ENCODE peak calls at places on chromosomes 11 and 22, in seven cellular contexts. One of them, this sample, is unnamed.

GRCh38 chr22:46453006-46453828 is 84.2 kb downstream of the CELSR1 start:
- DNase-seq in HS-5: no peak
- DNase-seq in stimulated activated CD4-positive, alpha-beta T cell treated with anti-CD3 and anti-CD28 coated beads, Interleukin-15, amount 100 ng/mL, for 1 hour: no peak
- DNase-seq in activated CD4-positive, alpha-beta T cell treated with anti-CD3 and anti-CD28 coated beads for 36 hours: no peak
- DNase-seq in WTC11: no peak
- DNase-seq in GM12892: no peak
- DNase-seq in globus pallidus: no peak
- DNase-seq in this sample: no peak

GRCh38 chr11:3091081-3091845 is 34.0 kb upstream of the CARS1 start:
- DNase-seq in GM12892: no peak
- DNase-seq in WTC11: no peak
- DNase-seq in stimulated activated CD4-positive, alpha-beta T cell treated with anti-CD3 and anti-CD28 coated beads, Interleukin-15, amount 100 ng/mL, for 1 hour: no peak
- DNase-seq in activated CD4-positive, alpha-beta T cell treated with anti-CD3 and anti-CD28 coated beads for 36 hours: no peak
- DNase-seq in HS-5: no peak
- DNase-seq in globus pallidus: no peak
- DNase-seq in this sample: no peak

GRCh38 chr22:49567894-49568750 is 259.6 kb downstream of the BRD1 start:
- DNase-seq in activated CD4-positive, alpha-beta T cell treated with anti-CD3 and anti-CD28 coated beads for 36 hours: no peak
- DNase-seq in HS-5: no peak
- DNase-seq in GM12892: no peak
- DNase-seq in globus pallidus: no peak
- DNase-seq in WTC11: no peak
- DNase-seq in stimulated activated CD4-positive, alpha-beta T cell treated with anti-CD3 and anti-CD28 coated beads, Interleukin-15, amount 100 ng/mL, for 1 hour: no peak
- DNase-seq in this sample: no peak

GRCh38 chr11:106249857-106250256 is 172.4 kb downstream of the AASDHPPT start:
- DNase-seq in globus pallidus: no peak
- DNase-seq in HS-5: no peak
- DNase-seq in WTC11: no peak
- DNase-seq in activated CD4-positive, alpha-beta T cell treated with anti-CD3 and anti-CD28 coated beads for 36 hours: no peak
- DNase-seq in stimulated activated CD4-positive, alpha-beta T cell treated with anti-CD3 and anti-CD28 coated beads, Interleukin-15, amount 100 ng/mL, for 1 hour: no peak
- DNase-seq in GM12892: no peak
- DNase-seq in this sample: no peak

GRCh38 chr11:6315811-6316425 is 4.4 kb downstream of the CAVIN3 start:
- DNase-seq in WTC11: peak
- DNase-seq in activated CD4-positive, alpha-beta T cell treated with anti-CD3 and anti-CD28 coated beads for 36 hours: peak
- DNase-seq in GM12892: peak
- DNase-seq in stimulated activated CD4-positive, alpha-beta T cell treated with anti-CD3 and anti-CD28 coated beads, Interleukin-15, amount 100 ng/mL, for 1 hour: no peak
- DNase-seq in globus pallidus: peak
- DNase-seq in HS-5: no peak
- DNase-seq in this sample: peak

GRCh38 chr11:31798057-31799035 is 12.8 kb downstream of the PAX6 start:
- DNase-seq in globus pallidus: no peak
- DNase-seq in stimulated activated CD4-positive, alpha-beta T cell treated with anti-CD3 and anti-CD28 coated beads, Interleukin-15, amount 100 ng/mL, for 1 hour: no peak
- DNase-seq in HS-5: no peak
- DNase-seq in GM12892: no peak
- DNase-seq in activated CD4-positive, alpha-beta T cell treated with anti-CD3 and anti-CD28 coated beads for 36 hours: peak
- DNase-seq in WTC11: peak
- DNase-seq in this sample: no peak

GRCh38 chr22:44362249-44363040 is 49.7 kb upstream of the SHISAL1 start:
- DNase-seq in globus pallidus: no peak
- DNase-seq in WTC11: no peak
- DNase-seq in GM12892: no peak
- DNase-seq in stimulated activated CD4-positive, alpha-beta T cell treated with anti-CD3 and anti-CD28 coated beads, Interleukin-15, amount 100 ng/mL, for 1 hour: no peak
- DNase-seq in activated CD4-positive, alpha-beta T cell treated with anti-CD3 and anti-CD28 coated beads for 36 hours: no peak
- DNase-seq in HS-5: no peak
- DNase-seq in this sample: no peak

GRCh38 chr11:12376259-12376971 is 956 bp upstream of the PARVA start:
- DNase-seq in HS-5: no peak
- DNase-seq in activated CD4-positive, alpha-beta T cell treated with anti-CD3 and anti-CD28 coated beads for 36 hours: no peak
- DNase-seq in stimulated activated CD4-positive, alpha-beta T cell treated with anti-CD3 and anti-CD28 coated beads, Interleukin-15, amount 100 ng/mL, for 1 hour: no peak
- DNase-seq in GM12892: no peak
- DNase-seq in WTC11: no peak
- DNase-seq in globus pallidus: no peak
- DNase-seq in this sample: no peak

GRCh38 chr11:34583818-34584217 is 37.1 kb upstream of the EHF start:
- DNase-seq in activated CD4-positive, alpha-beta T cell treated with anti-CD3 and anti-CD28 coated beads for 36 hours: no peak
- DNase-seq in stimulated activated CD4-positive, alpha-beta T cell treated with anti-CD3 and anti-CD28 coated beads, Interleukin-15, amount 100 ng/mL, for 1 hour: no peak
- DNase-seq in globus pallidus: no peak
- DNase-seq in GM12892: no peak
- DNase-seq in WTC11: no peak
- DNase-seq in HS-5: no peak
- DNase-seq in this sample: no peak

GRCh38 chr11:2305862-2306823 is 4.3 kb downstream of the TSPAN32 start:
- DNase-seq in GM12892: no peak
- DNase-seq in activated CD4-positive, alpha-beta T cell treated with anti-CD3 and anti-CD28 coated beads for 36 hours: peak
- DNase-seq in WTC11: no peak
- DNase-seq in HS-5: no peak
- DNase-seq in globus pallidus: no peak
- DNase-seq in stimulated activated CD4-positive, alpha-beta T cell treated with anti-CD3 and anti-CD28 coated beads, Interleukin-15, amount 100 ng/mL, for 1 hour: no peak
- DNase-seq in this sample: no peak

GRCh38 chr22:46865052-46865434 is 102.6 kb downstream of the TBC1D22A start:
- DNase-seq in HS-5: no peak
- DNase-seq in activated CD4-positive, alpha-beta T cell treated with anti-CD3 and anti-CD28 coated beads for 36 hours: no peak
- DNase-seq in WTC11: no peak
- DNase-seq in GM12892: no peak
- DNase-seq in stimulated activated CD4-positive, alpha-beta T cell treated with anti-CD3 and anti-CD28 coated beads, Interleukin-15, amount 100 ng/mL, for 1 hour: no peak
- DNase-seq in globus pallidus: no peak
- DNase-seq in this sample: no peak

GRCh38 chr11:2384723-2385041 is 7.6 kb downstream of the CD81 start:
- DNase-seq in activated CD4-positive, alpha-beta T cell treated with anti-CD3 and anti-CD28 coated beads for 36 hours: no peak
- DNase-seq in HS-5: no peak
- DNase-seq in globus pallidus: no peak
- DNase-seq in WTC11: no peak
- DNase-seq in stimulated activated CD4-positive, alpha-beta T cell treated with anti-CD3 and anti-CD28 coated beads, Interleukin-15, amount 100 ng/mL, for 1 hour: no peak
- DNase-seq in GM12892: no peak
- DNase-seq in this sample: no peak

GRCh38 chr11:64620286-64620962 is 29.4 kb downstream of the SLC22A12 start:
- DNase-seq in HS-5: no peak
- DNase-seq in globus pallidus: no peak
- DNase-seq in activated CD4-positive, alpha-beta T cell treated with anti-CD3 and anti-CD28 coated beads for 36 hours: no peak
- DNase-seq in stimulated activated CD4-positive, alpha-beta T cell treated with anti-CD3 and anti-CD28 coated beads, Interleukin-15, amount 100 ng/mL, for 1 hour: no peak
- DNase-seq in WTC11: no peak
- DNase-seq in GM12892: no peak
- DNase-seq in this sample: peak

GRCh38 chr22:44497218-44497903 is 672 bp downstream of the RTL6 start:
- DNase-seq in WTC11: peak
- DNase-seq in activated CD4-positive, alpha-beta T cell treated with anti-CD3 and anti-CD28 coated beads for 36 hours: no peak
- DNase-seq in HS-5: no peak
- DNase-seq in globus pallidus: peak
- DNase-seq in GM12892: no peak
- DNase-seq in stimulated activated CD4-positive, alpha-beta T cell treated with anti-CD3 and anti-CD28 coated beads, Interleukin-15, amount 100 ng/mL, for 1 hour: no peak
- DNase-seq in this sample: no peak

GRCh38 chr22:46829140-46829891 is 66.9 kb downstream of the TBC1D22A start:
- DNase-seq in activated CD4-positive, alpha-beta T cell treated with anti-CD3 and anti-CD28 coated beads for 36 hours: no peak
- DNase-seq in globus pallidus: no peak
- DNase-seq in GM12892: no peak
- DNase-seq in stimulated activated CD4-positive, alpha-beta T cell treated with anti-CD3 and anti-CD28 coated beads, Interleukin-15, amount 100 ng/mL, for 1 hour: no peak
- DNase-seq in WTC11: no peak
- DNase-seq in HS-5: peak
- DNase-seq in this sample: no peak

GRCh38 chr11:108871152-108871551 is 206.3 kb downstream of the DDX10 start:
- DNase-seq in WTC11: peak
- DNase-seq in stimulated activated CD4-positive, alpha-beta T cell treated with anti-CD3 and anti-CD28 coated beads, Interleukin-15, amount 100 ng/mL, for 1 hour: no peak
- DNase-seq in activated CD4-positive, alpha-beta T cell treated with anti-CD3 and anti-CD28 coated beads for 36 hours: peak
- DNase-seq in GM12892: no peak
- DNase-seq in HS-5: no peak
- DNase-seq in globus pallidus: no peak
- DNase-seq in this sample: peak

GRCh38 chr11:109864834-109865557 is 228.2 kb upstream of the ZC3H12C start:
- DNase-seq in globus pallidus: no peak
- DNase-seq in WTC11: no peak
- DNase-seq in stimulated activated CD4-positive, alpha-beta T cell treated with anti-CD3 and anti-CD28 coated beads, Interleukin-15, amount 100 ng/mL, for 1 hour: no peak
- DNase-seq in GM12892: peak
- DNase-seq in HS-5: no peak
- DNase-seq in activated CD4-positive, alpha-beta T cell treated with anti-CD3 and anti-CD28 coated beads for 36 hours: no peak
- DNase-seq in this sample: no peak

GRCh38 chr11:83319346-83319745 is 33.2 kb upstream of the CCDC90B start:
- DNase-seq in activated CD4-positive, alpha-beta T cell treated with anti-CD3 and anti-CD28 coated beads for 36 hours: no peak
- DNase-seq in WTC11: no peak
- DNase-seq in GM12892: no peak
- DNase-seq in stimulated activated CD4-positive, alpha-beta T cell treated with anti-CD3 and anti-CD28 coated beads, Interleukin-15, amount 100 ng/mL, for 1 hour: no peak
- DNase-seq in HS-5: no peak
- DNase-seq in globus pallidus: no peak
- DNase-seq in this sample: no peak

GRCh38 chr11:44527476-44527875 is 38.0 kb upstream of the CD82 start:
- DNase-seq in stimulated activated CD4-positive, alpha-beta T cell treated with anti-CD3 and anti-CD28 coated beads, Interleukin-15, amount 100 ng/mL, for 1 hour: no peak
- DNase-seq in activated CD4-positive, alpha-beta T cell treated with anti-CD3 and anti-CD28 coated beads for 36 hours: no peak
- DNase-seq in HS-5: no peak
- DNase-seq in GM12892: no peak
- DNase-seq in globus pallidus: no peak
- DNase-seq in WTC11: no peak
- DNase-seq in this sample: no peak

GRCh38 chr22:40420341-40421081 is 50.1 kb downstream of the SGSM3 start:
- DNase-seq in activated CD4-positive, alpha-beta T cell treated with anti-CD3 and anti-CD28 coated beads for 36 hours: no peak
- DNase-seq in globus pallidus: no peak
- DNase-seq in stimulated activated CD4-positive, alpha-beta T cell treated with anti-CD3 and anti-CD28 coated beads, Interleukin-15, amount 100 ng/mL, for 1 hour: no peak
- DNase-seq in HS-5: no peak
- DNase-seq in WTC11: no peak
- DNase-seq in GM12892: no peak
- DNase-seq in this sample: no peak

GRCh38 chr22:17842386-17842785 is 68.1 kb upstream of the BID start:
- DNase-seq in WTC11: no peak
- DNase-seq in stimulated activated CD4-positive, alpha-beta T cell treated with anti-CD3 and anti-CD28 coated beads, Interleukin-15, amount 100 ng/mL, for 1 hour: no peak
- DNase-seq in GM12892: no peak
- DNase-seq in globus pallidus: no peak
- DNase-seq in activated CD4-positive, alpha-beta T cell treated with anti-CD3 and anti-CD28 coated beads for 36 hours: peak
- DNase-seq in HS-5: no peak
- DNase-seq in this sample: no peak

GRCh38 chr22:26610983-26611382 is 6.8 kb downstream of the CRYBB1 start:
- DNase-seq in activated CD4-positive, alpha-beta T cell treated with anti-CD3 and anti-CD28 coated beads for 36 hours: peak
- DNase-seq in GM12892: no peak
- DNase-seq in WTC11: no peak
- DNase-seq in globus pallidus: no peak
- DNase-seq in HS-5: peak
- DNase-seq in stimulated activated CD4-positive, alpha-beta T cell treated with anti-CD3 and anti-CD28 coated beads, Interleukin-15, amount 100 ng/mL, for 1 hour: no peak
- DNase-seq in this sample: no peak

GRCh38 chr11:102276302-102277182 is 40.7 kb upstream of the BIRC3 start:
- DNase-seq in HS-5: peak
- DNase-seq in stimulated activated CD4-positive, alpha-beta T cell treated with anti-CD3 and anti-CD28 coated beads, Interleukin-15, amount 100 ng/mL, for 1 hour: no peak
- DNase-seq in GM12892: no peak
- DNase-seq in activated CD4-positive, alpha-beta T cell treated with anti-CD3 and anti-CD28 coated beads for 36 hours: no peak
- DNase-seq in WTC11: no peak
- DNase-seq in globus pallidus: no peak
- DNase-seq in this sample: peak

GRCh38 chr11:73323464-73323863 is 15.4 kb downstream of the ARHGEF17 start:
- DNase-seq in globus pallidus: no peak
- DNase-seq in GM12892: no peak
- DNase-seq in activated CD4-positive, alpha-beta T cell treated with anti-CD3 and anti-CD28 coated beads for 36 hours: no peak
- DNase-seq in WTC11: peak
- DNase-seq in stimulated activated CD4-positive, alpha-beta T cell treated with anti-CD3 and anti-CD28 coated beads, Interleukin-15, amount 100 ng/mL, for 1 hour: no peak
- DNase-seq in HS-5: no peak
- DNase-seq in this sample: peak

GRCh38 chr11:125299061-125299616 is 134.6 kb downstream of the PKNOX2 start:
- DNase-seq in globus pallidus: no peak
- DNase-seq in HS-5: no peak
- DNase-seq in WTC11: no peak
- DNase-seq in stimulated activated CD4-positive, alpha-beta T cell treated with anti-CD3 and anti-CD28 coated beads, Interleukin-15, amount 100 ng/mL, for 1 hour: no peak
- DNase-seq in activated CD4-positive, alpha-beta T cell treated with anti-CD3 and anti-CD28 coated beads for 36 hours: no peak
- DNase-seq in GM12892: no peak
- DNase-seq in this sample: no peak

GRCh38 chr22:30948930-30949342 is 19.6 kb downstream of the MORC2 start:
- DNase-seq in GM12892: no peak
- DNase-seq in activated CD4-positive, alpha-beta T cell treated with anti-CD3 and anti-CD28 coated beads for 36 hours: no peak
- DNase-seq in stimulated activated CD4-positive, alpha-beta T cell treated with anti-CD3 and anti-CD28 coated beads, Interleukin-15, amount 100 ng/mL, for 1 hour: no peak
- DNase-seq in HS-5: no peak
- DNase-seq in globus pallidus: no peak
- DNase-seq in WTC11: no peak
- DNase-seq in this sample: no peak

GRCh38 chr11:35274909-35275807 is 136.2 kb downstream of the CD44 start:
- DNase-seq in globus pallidus: peak
- DNase-seq in HS-5: no peak
- DNase-seq in WTC11: no peak
- DNase-seq in stimulated activated CD4-positive, alpha-beta T cell treated with anti-CD3 and anti-CD28 coated beads, Interleukin-15, amount 100 ng/mL, for 1 hour: no peak
- DNase-seq in GM12892: no peak
- DNase-seq in activated CD4-positive, alpha-beta T cell treated with anti-CD3 and anti-CD28 coated beads for 36 hours: no peak
- DNase-seq in this sample: peak

GRCh38 chr11:5524756-5525155 is 8.3 kb upstream of the UBQLNL start:
- DNase-seq in WTC11: no peak
- DNase-seq in stimulated activated CD4-positive, alpha-beta T cell treated with anti-CD3 and anti-CD28 coated beads, Interleukin-15, amount 100 ng/mL, for 1 hour: no peak
- DNase-seq in GM12892: no peak
- DNase-seq in globus pallidus: no peak
- DNase-seq in HS-5: no peak
- DNase-seq in activated CD4-positive, alpha-beta T cell treated with anti-CD3 and anti-CD28 coated beads for 36 hours: no peak
- DNase-seq in this sample: no peak

GRCh38 chr11:87840786-87841185 is 334.5 kb downstream of the RAB38 start:
- DNase-seq in globus pallidus: no peak
- DNase-seq in activated CD4-positive, alpha-beta T cell treated with anti-CD3 and anti-CD28 coated beads for 36 hours: no peak
- DNase-seq in stimulated activated CD4-positive, alpha-beta T cell treated with anti-CD3 and anti-CD28 coated beads, Interleukin-15, amount 100 ng/mL, for 1 hour: no peak
- DNase-seq in HS-5: no peak
- DNase-seq in WTC11: no peak
- DNase-seq in GM12892: no peak
- DNase-seq in this sample: no peak

GRCh38 chr11:17730137-17730536 is 4.4 kb upstream of the KCNC1 start:
- DNase-seq in HS-5: no peak
- DNase-seq in globus pallidus: no peak
- DNase-seq in GM12892: no peak
- DNase-seq in activated CD4-positive, alpha-beta T cell treated with anti-CD3 and anti-CD28 coated beads for 36 hours: no peak
- DNase-seq in stimulated activated CD4-positive, alpha-beta T cell treated with anti-CD3 and anti-CD28 coated beads, Interleukin-15, amount 100 ng/mL, for 1 hour: no peak
- DNase-seq in WTC11: no peak
- DNase-seq in this sample: no peak

GRCh38 chr22:20084547-20085413 is 4.7 kb downstream of the DGCR8 start:
- DNase-seq in WTC11: peak
- DNase-seq in stimulated activated CD4-positive, alpha-beta T cell treated with anti-CD3 and anti-CD28 coated beads, Interleukin-15, amount 100 ng/mL, for 1 hour: no peak
- DNase-seq in activated CD4-positive, alpha-beta T cell treated with anti-CD3 and anti-CD28 coated beads for 36 hours: peak
- DNase-seq in globus pallidus: no peak
- DNase-seq in GM12892: no peak
- DNase-seq in HS-5: no peak
- DNase-seq in this sample: no peak

GRCh38 chr11:47928426-47928825 is 51.9 kb upstream of the PTPRJ start:
- DNase-seq in activated CD4-positive, alpha-beta T cell treated with anti-CD3 and anti-CD28 coated beads for 36 hours: no peak
- DNase-seq in WTC11: no peak
- DNase-seq in GM12892: no peak
- DNase-seq in globus pallidus: no peak
- DNase-seq in stimulated activated CD4-positive, alpha-beta T cell treated with anti-CD3 and anti-CD28 coated beads, Interleukin-15, amount 100 ng/mL, for 1 hour: no peak
- DNase-seq in HS-5: no peak
- DNase-seq in this sample: peak

GRCh38 chr11:21839870-21840269 is 353.0 kb upstream of the ANO5 start:
- DNase-seq in globus pallidus: no peak
- DNase-seq in activated CD4-positive, alpha-beta T cell treated with anti-CD3 and anti-CD28 coated beads for 36 hours: no peak
- DNase-seq in GM12892: no peak
- DNase-seq in stimulated activated CD4-positive, alpha-beta T cell treated with anti-CD3 and anti-CD28 coated beads, Interleukin-15, amount 100 ng/mL, for 1 hour: no peak
- DNase-seq in HS-5: no peak
- DNase-seq in WTC11: no peak
- DNase-seq in this sample: no peak

GRCh38 chr11:129852125-129852740 is 36.6 kb downstream of the TMEM45B start:
- DNase-seq in activated CD4-positive, alpha-beta T cell treated with anti-CD3 and anti-CD28 coated beads for 36 hours: no peak
- DNase-seq in stimulated activated CD4-positive, alpha-beta T cell treated with anti-CD3 and anti-CD28 coated beads, Interleukin-15, amount 100 ng/mL, for 1 hour: no peak
- DNase-seq in HS-5: no peak
- DNase-seq in globus pallidus: no peak
- DNase-seq in WTC11: no peak
- DNase-seq in GM12892: no peak
- DNase-seq in this sample: no peak

GRCh38 chr22:36423461-36424404 is 36.0 kb upstream of the MYH9 start:
- DNase-seq in globus pallidus: no peak
- DNase-seq in WTC11: no peak
- DNase-seq in stimulated activated CD4-positive, alpha-beta T cell treated with anti-CD3 and anti-CD28 coated beads, Interleukin-15, amount 100 ng/mL, for 1 hour: no peak
- DNase-seq in HS-5: no peak
- DNase-seq in activated CD4-positive, alpha-beta T cell treated with anti-CD3 and anti-CD28 coated beads for 36 hours: no peak
- DNase-seq in GM12892: no peak
- DNase-seq in this sample: no peak

GRCh38 chr22:28019881-28020861 is 101.1 kb upstream of the PITPNB start:
- DNase-seq in HS-5: peak
- DNase-seq in globus pallidus: peak
- DNase-seq in WTC11: peak
- DNase-seq in GM12892: peak
- DNase-seq in activated CD4-positive, alpha-beta T cell treated with anti-CD3 and anti-CD28 coated beads for 36 hours: peak
- DNase-seq in stimulated activated CD4-positive, alpha-beta T cell treated with anti-CD3 and anti-CD28 coated beads, Interleukin-15, amount 100 ng/mL, for 1 hour: peak
- DNase-seq in this sample: peak

GRCh38 chr11:98185245-98185644 is 835.5 kb upstream of the CNTN5 start:
- DNase-seq in GM12892: no peak
- DNase-seq in WTC11: no peak
- DNase-seq in HS-5: no peak
- DNase-seq in globus pallidus: no peak
- DNase-seq in activated CD4-positive, alpha-beta T cell treated with anti-CD3 and anti-CD28 coated beads for 36 hours: no peak
- DNase-seq in stimulated activated CD4-positive, alpha-beta T cell treated with anti-CD3 and anti-CD28 coated beads, Interleukin-15, amount 100 ng/mL, for 1 hour: no peak
- DNase-seq in this sample: no peak

GRCh38 chr22:19879996-19880785 is 25.5 kb upstream of the GNB1L start:
- DNase-seq in stimulated activated CD4-positive, alpha-beta T cell treated with anti-CD3 and anti-CD28 coated beads, Interleukin-15, amount 100 ng/mL, for 1 hour: no peak
- DNase-seq in activated CD4-positive, alpha-beta T cell treated with anti-CD3 and anti-CD28 coated beads for 36 hours: peak
- DNase-seq in globus pallidus: no peak
- DNase-seq in HS-5: no peak
- DNase-seq in WTC11: peak
- DNase-seq in GM12892: no peak
- DNase-seq in this sample: no peak

This sample was measured in Ammon's horn.